ENCODE peak calls at places on chromosome 2, in four cellular contexts. F is HepG2, K is sigmoid colon, W is stomach. G is an unnamed sample.

GRCh38 chr2:208269091-208269490 is 3.0 kb downstream of the PIKFYVE start:
- DNase-seq in F (peak; percentile 35), K (no peak), W (no peak), G (no peak)

GRCh38 chr2:191218292-191218898 is 26.8 kb upstream of the MYO1B start:
- DNase-seq in F (peak; percentile 80), K (no peak), W (peak; percentile 51), G (peak; percentile 41)

GRCh38 chr2:157345647-157346389 is 20.2 kb upstream of the ERMN start:
- DNase-seq in F (no peak), K (no peak), W (no peak), G (no peak)

GRCh38 chr2:222891890-222892289 is 31.1 kb downstream of the ACSL3 start:
- DNase-seq in F (no peak), K (no peak), W (no peak), G (no peak)

GRCh38 chr2:165646321-165646801 is 147.7 kb downstream of the GALNT3 start:
- DNase-seq in F (no peak), K (no peak), W (no peak), G (no peak)

GRCh38 chr2:120389036-120389391 is 43.1 kb downstream of the INHBB start:
- DNase-seq in F (no peak), K (no peak), W (peak; percentile 3), G (peak; percentile 2)

GRCh38 chr2:241179894-241180293 is 8.6 kb upstream of the ANO7 start:
- DNase-seq in F (no peak), K (no peak), W (no peak), G (no peak)

GRCh38 chr2:96953611-96954489 is 32.5 kb downstream of the FAM178B start:
- DNase-seq in F (no peak), K (peak; percentile 74), W (no peak), G (no peak)

GRCh38 chr2:9708683-9709538 is 78.1 kb upstream of the YWHAQ start:
- DNase-seq in F (no peak), K (no peak), W (no peak), G (no peak)

GRCh38 chr2:70440621-70441020 is 113.0 kb downstream of the TGFA start:
- DNase-seq in F (no peak), K (no peak), W (no peak), G (no peak)

GRCh38 chr2:219418155-219418569 is at the start of gene DES:
- DNase-seq in F (no peak), K (peak; percentile 96), W (no peak), G (peak; percentile 52)

GRCh38 chr2:151669585-151670081 is 64.6 kb downstream of the NEB start:
- DNase-seq in F (no peak), K (no peak), W (no peak), G (no peak)

GRCh38 chr2:142682528-142682927 is 194.9 kb upstream of the KYNU start:
- DNase-seq in F (peak; percentile 32), K (no peak), W (no peak), G (no peak)

GRCh38 chr2:86335865-86336321 is 1.5 kb downstream of the REEP1 start:
- DNase-seq in F (no peak), K (no peak), W (no peak), G (no peak)
- TF ChIP-seq POLR2AphosphoS5 in F (no peak), K (no peak), W (no peak), G (no peak)

GRCh38 chr2:16129716-16130540 is 189.6 kb downstream of the MYCN start:
- DNase-seq in F (no peak), K (no peak), W (no peak), G (no peak)
- H3K9me3 ChIP-seq in F (no peaks in the 10 kb centered on the region), K (no peaks in the 10 kb centered on the region), W (no peaks in the 10 kb centered on the region), G (no peaks in the 10 kb centered on the region)

GRCh38 chr2:98833917-98834263 is 102.1 kb downstream of the CRACDL start:
- DNase-seq in F (no peak), K (no peak), W (no peak), G (no peak)
- TF ChIP-seq POLR2AphosphoS5 in F (no peak), K (no peak), W (no peak), G (no peak)

GRCh38 chr2:2520396-2520795 is 189.3 kb upstream of the MYT1L start:
- DNase-seq in F (no peak), K (peak; percentile 42), W (no peak), G (no peak)
- H3K9me3 ChIP-seq in F (no peaks in the 10 kb centered on the region), K (no peaks in the 10 kb centered on the region), W (no peaks in the 10 kb centered on the region), G (no peaks in the 10 kb centered on the region)

GRCh38 chr2:27370816-27371620 is 602 bp downstream of the SNX17 start:
- DNase-seq in F (no peak), K (peak; percentile 77), W (no peak), G (peak; percentile 54)
- TF ChIP-seq POLR2AphosphoS5 in F (no peak), K (no peak), W (peak; percentile 3), G (peak; percentile 54)

GRCh38 chr2:72954376-72955187 is 37.3 kb downstream of the EMX1 start:
- DNase-seq in F (no peak), K (no peak), W (no peak), G (no peak)
- H3K9me3 ChIP-seq in F (no peaks in the 10 kb centered on the region), K (no peaks in the 10 kb centered on the region), W (no peaks in the 10 kb centered on the region), G (no peaks in the 10 kb centered on the region)

GRCh38 chr2:197010200-197011020 is 83.9 kb upstream of the PGAP1 start:
- DNase-seq in F (no peak), K (no peak), W (no peak), G (no peak)
- TF ChIP-seq POLR2AphosphoS5 in F (no peak), K (no peak), W (no peak), G (no peak)